ENCODE peak calls at places on chromosomes 13 and 19, in seven cellular contexts. E, T, H, U, M, F and Y are unnamed samples.

GRCh38 chr19:18696023-18696422 is 12.5 kb downstream of the CRTC1 start:
- DNase-seq in E (no peak), T (no peak), H (no peak), U (no peak), M (no peak), F (no peak), Y (no peak)

GRCh38 chr13:113666951-113667701 is at the start of gene GRK1:
- DNase-seq in E (peak), T (no peak), H (no peak), U (peak), M (peak), F (no peak), Y (no peak)

GRCh38 chr13:108315273-108315672 is 45.8 kb downstream of the TNFSF13B start:
- DNase-seq in E (no peak), T (peak), H (no peak), U (no peak), M (no peak), F (no peak), Y (no peak)

GRCh38 chr13:111505175-111505777 is 184.8 kb downstream of the TEX29 start:
- DNase-seq in E (no peak), T (no peak), H (peak), U (no peak), M (peak), F (peak), Y (no peak)

GRCh38 chr13:40061466-40062450 is 406.3 kb downstream of the COG6 start:
- DNase-seq in E (no peak), T (no peak), H (no peak), U (no peak), M (no peak), F (no peak), Y (no peak)

GRCh38 chr13:41284512-41285288 is 21.3 kb upstream of the MTRF1 start:
- DNase-seq in E (no peak), T (no peak), H (no peak), U (no peak), M (no peak), F (no peak), Y (no peak)

GRCh38 chr19:30593975-30594925 is 222.1 kb downstream of the ZNF536 start:
- DNase-seq in E (no peak), T (no peak), H (no peak), U (no peak), M (no peak), F (no peak), Y (no peak)

GRCh38 chr19:30686911-30687566 is 314.9 kb downstream of the ZNF536 start:
- DNase-seq in E (no peak), T (no peak), H (no peak), U (no peak), M (no peak), F (no peak), Y (no peak)

GRCh38 chr13:25175431-25175830 is 3.3 kb upstream of the AMER2 start:
- DNase-seq in E (no peak), T (no peak), H (no peak), U (no peak), M (no peak), F (no peak), Y (no peak)

GRCh38 chr19:56098731-56099577 is 22.1 kb downstream of the ZNF787 start:
- DNase-seq in E (no peak), T (no peak), H (no peak), U (no peak), M (no peak), F (no peak), Y (no peak)

GRCh38 chr19:13599681-13600080 is 93.4 kb upstream of the CACNA1A start:
- DNase-seq in E (no peak), T (no peak), H (no peak), U (no peak), M (no peak), F (no peak), Y (no peak)

GRCh38 chr13:44384778-44385177 is 11.2 kb downstream of the SERP2 start:
- DNase-seq in E (no peak), T (no peak), H (no peak), U (no peak), M (no peak), F (no peak), Y (no peak)

GRCh38 chr13:44385847-44386246 is 12.2 kb downstream of the SERP2 start:
- DNase-seq in E (no peak), T (no peak), H (peak), U (no peak), M (no peak), F (peak), Y (no peak)

GRCh38 chr13:44382635-44383145 is 9.1 kb downstream of the SERP2 start:
- DNase-seq in E (peak), T (no peak), H (peak), U (no peak), M (no peak), F (peak), Y (no peak)

GRCh38 chr13:44385401-44385800 is 11.8 kb downstream of the SERP2 start:
- DNase-seq in E (no peak), T (no peak), H (no peak), U (no peak), M (no peak), F (no peak), Y (no peak)

DNA sequence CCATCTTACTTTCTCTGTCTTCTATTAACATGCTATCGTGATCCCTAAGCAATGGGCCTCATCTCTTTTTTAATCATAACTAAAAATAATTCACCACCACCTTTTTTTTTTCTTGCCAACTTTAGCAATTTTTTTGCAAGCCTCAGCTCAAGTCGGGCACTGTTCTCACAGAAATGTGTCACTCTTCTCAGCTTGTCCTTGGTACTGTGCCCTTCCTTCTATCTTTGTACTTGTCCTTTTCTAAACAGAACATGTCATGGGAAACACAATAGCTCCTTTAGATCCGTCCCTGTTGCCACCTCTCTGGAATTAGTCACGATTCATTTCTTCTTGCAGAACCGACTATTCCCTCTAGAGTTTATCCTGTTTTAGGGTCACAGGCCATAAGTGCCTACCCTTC is 10.3 kb downstream of the SERP2 start:
- DNase-seq in E (no peak), T (no peak), H (no peak), U (no peak), M (no peak), F (no peak), Y (no peak)
- TF ChIP-seq POLR2A in E (no peak), T (no peak), H (no peak), U (no peak), M (no peak), F (no peak), Y (no peak)

GRCh38 chr19:11374449-11375142 is at the start of gene SWSAP1:
- DNase-seq in E (peak), T (peak), H (peak), U (peak), M (peak), F (peak), Y (peak)
- TF ChIP-seq POLR2A in E (peak), T (peak), H (no peak), U (peak), M (peak), F (peak), Y (peak)

GRCh38 chr19:1651061-1651547 is 1.3 kb downstream of the TCF3 start:
- DNase-seq in E (peak), T (peak), H (no peak), U (no peak), M (no peak), F (peak), Y (no peak)

GRCh38 chr19:1651548-1652394 is 644 bp downstream of the TCF3 start:
- DNase-seq in E (peak), T (no peak), H (peak), U (peak), M (no peak), F (peak), Y (peak)

GRCh38 chr19:1654178-1654792 is 1.9 kb upstream of the TCF3 start:
- DNase-seq in E (no peak), T (no peak), H (no peak), U (no peak), M (no peak), F (no peak), Y (no peak)

GRCh38 chr19:1653300-1653628 is 849 bp upstream of the TCF3 start:
- DNase-seq in E (no peak), T (no peak), H (no peak), U (no peak), M (no peak), F (no peak), Y (no peak)

GRCh38 chr19:1652471-1653299 is at the start of gene TCF3:
- DNase-seq in E (peak), T (peak), H (peak), U (peak), M (peak), F (peak), Y (peak)
- TF ChIP-seq POLR2A in E (no peak), T (peak), H (no peak), U (peak), M (no peak), F (peak), Y (peak)

GRCh38 chr13:100088648-100089601 is at the start of gene PCCA:
- DNase-seq in E (peak), T (peak), H (peak), U (peak), M (peak), F (peak), Y (peak)
- TF ChIP-seq POLR2A in E (peak), T (peak), H (no peak), U (peak), M (peak), F (peak), Y (no peak)